ENCODE peak calls at places on chromosomes 2 and 18, in seven cellular contexts. One of them, this sample, is unnamed.
A peak's percentile ranks its signal among the peaks of the same experiment; 100 is the strongest.

GRCh38 chr2:51695531-51695930 is 663.6 kb upstream of the NRXN1 start:
- DNase-seq in stimulated activated CD4-positive, alpha-beta T cell treated with anti-CD3 and anti-CD28 coated beads, Interleukin-15, amount 100 ng/mL, for 24 hours: no peak
- DNase-seq in sigmoid colon: no peak
- DNase-seq in activated CD4-positive, alpha-beta T cell treated with anti-CD3 and anti-CD28 coated beads for 36 hours: no peak
- DNase-seq in H9: no peak
- DNase-seq in HepG2: no peak
- DNase-seq in activated T-helper 1 cell treated with anti-CD3 and anti-CD28 coated beads, Interleukin-2, amount 50 U/mL, for 16 hours: no peak
- DNase-seq in this sample: no peak

GRCh38 chr2:14520385-14520945 is 112.1 kb upstream of the LRATD1 start:
- DNase-seq in stimulated activated CD4-positive, alpha-beta T cell treated with anti-CD3 and anti-CD28 coated beads, Interleukin-15, amount 100 ng/mL, for 24 hours: no peak
- DNase-seq in activated CD4-positive, alpha-beta T cell treated with anti-CD3 and anti-CD28 coated beads for 36 hours: no peak
- DNase-seq in activated T-helper 1 cell treated with anti-CD3 and anti-CD28 coated beads, Interleukin-2, amount 50 U/mL, for 16 hours: no peak
- DNase-seq in sigmoid colon: no peak
- DNase-seq in HepG2: no peak
- DNase-seq in H9: no peak
- DNase-seq in this sample: no peak

GRCh38 chr2:166375205-166375735 is 474 bp downstream of the SCN9A start:
- DNase-seq in stimulated activated CD4-positive, alpha-beta T cell treated with anti-CD3 and anti-CD28 coated beads, Interleukin-15, amount 100 ng/mL, for 24 hours: peak; percentile 1
- DNase-seq in activated CD4-positive, alpha-beta T cell treated with anti-CD3 and anti-CD28 coated beads for 36 hours: no peak
- DNase-seq in HepG2: peak; percentile 43
- DNase-seq in H9: no peak
- DNase-seq in activated T-helper 1 cell treated with anti-CD3 and anti-CD28 coated beads, Interleukin-2, amount 50 U/mL, for 16 hours: no peak
- DNase-seq in sigmoid colon: no peak
- DNase-seq in this sample: no peak

GRCh38 chr18:69233465-69234054 is 167.1 kb upstream of the DOK6 start:
- DNase-seq in sigmoid colon: no peak
- DNase-seq in HepG2: no peak
- DNase-seq in activated T-helper 1 cell treated with anti-CD3 and anti-CD28 coated beads, Interleukin-2, amount 50 U/mL, for 16 hours: no peak
- DNase-seq in stimulated activated CD4-positive, alpha-beta T cell treated with anti-CD3 and anti-CD28 coated beads, Interleukin-15, amount 100 ng/mL, for 24 hours: no peak
- DNase-seq in H9: no peak
- DNase-seq in activated CD4-positive, alpha-beta T cell treated with anti-CD3 and anti-CD28 coated beads for 36 hours: no peak
- DNase-seq in this sample: no peak

GRCh38 chr18:78913830-78914585 is 65.6 kb upstream of the SALL3 start:
- DNase-seq in H9: no peak
- DNase-seq in HepG2: no peak
- DNase-seq in sigmoid colon: no peak
- DNase-seq in activated T-helper 1 cell treated with anti-CD3 and anti-CD28 coated beads, Interleukin-2, amount 50 U/mL, for 16 hours: no peak
- DNase-seq in activated CD4-positive, alpha-beta T cell treated with anti-CD3 and anti-CD28 coated beads for 36 hours: no peak
- DNase-seq in stimulated activated CD4-positive, alpha-beta T cell treated with anti-CD3 and anti-CD28 coated beads, Interleukin-15, amount 100 ng/mL, for 24 hours: no peak
- DNase-seq in this sample: peak; percentile 54

GRCh38 chr2:236176417-236176816 is 8.2 kb upstream of the GBX2 start:
- DNase-seq in sigmoid colon: peak; percentile 56
- DNase-seq in activated CD4-positive, alpha-beta T cell treated with anti-CD3 and anti-CD28 coated beads for 36 hours: peak; percentile 46
- DNase-seq in activated T-helper 1 cell treated with anti-CD3 and anti-CD28 coated beads, Interleukin-2, amount 50 U/mL, for 16 hours: no peak
- DNase-seq in H9: no peak
- DNase-seq in HepG2: peak; percentile 64
- DNase-seq in stimulated activated CD4-positive, alpha-beta T cell treated with anti-CD3 and anti-CD28 coated beads, Interleukin-15, amount 100 ng/mL, for 24 hours: peak; percentile 44
- DNase-seq in this sample: peak; percentile 50

GRCh38 chr2:47070155-47070919 is 84.8 kb downstream of the STPG4 start:
- DNase-seq in stimulated activated CD4-positive, alpha-beta T cell treated with anti-CD3 and anti-CD28 coated beads, Interleukin-15, amount 100 ng/mL, for 24 hours: no peak
- DNase-seq in activated CD4-positive, alpha-beta T cell treated with anti-CD3 and anti-CD28 coated beads for 36 hours: no peak
- DNase-seq in HepG2: peak; percentile 72
- DNase-seq in activated T-helper 1 cell treated with anti-CD3 and anti-CD28 coated beads, Interleukin-2, amount 50 U/mL, for 16 hours: no peak
- DNase-seq in H9: no peak
- DNase-seq in sigmoid colon: no peak
- DNase-seq in this sample: no peak

GRCh38 chr2:69798466-69798908 is 31.0 kb upstream of the GMCL1 start:
- DNase-seq in sigmoid colon: peak; percentile 68
- DNase-seq in activated T-helper 1 cell treated with anti-CD3 and anti-CD28 coated beads, Interleukin-2, amount 50 U/mL, for 16 hours: no peak
- DNase-seq in activated CD4-positive, alpha-beta T cell treated with anti-CD3 and anti-CD28 coated beads for 36 hours: no peak
- DNase-seq in HepG2: no peak
- DNase-seq in H9: no peak
- DNase-seq in stimulated activated CD4-positive, alpha-beta T cell treated with anti-CD3 and anti-CD28 coated beads, Interleukin-15, amount 100 ng/mL, for 24 hours: no peak
- DNase-seq in this sample: no peak

GRCh38 chr2:55838653-55839052 is 84.9 kb downstream of the EFEMP1 start:
- DNase-seq in activated T-helper 1 cell treated with anti-CD3 and anti-CD28 coated beads, Interleukin-2, amount 50 U/mL, for 16 hours: no peak
- DNase-seq in activated CD4-positive, alpha-beta T cell treated with anti-CD3 and anti-CD28 coated beads for 36 hours: no peak
- DNase-seq in stimulated activated CD4-positive, alpha-beta T cell treated with anti-CD3 and anti-CD28 coated beads, Interleukin-15, amount 100 ng/mL, for 24 hours: no peak
- DNase-seq in sigmoid colon: no peak
- DNase-seq in HepG2: no peak
- DNase-seq in H9: no peak
- DNase-seq in this sample: no peak

GRCh38 chr2:30288576-30288975 is 57.2 kb downstream of the LBH start:
- DNase-seq in H9: no peak
- DNase-seq in sigmoid colon: no peak
- DNase-seq in HepG2: no peak
- DNase-seq in activated CD4-positive, alpha-beta T cell treated with anti-CD3 and anti-CD28 coated beads for 36 hours: no peak
- DNase-seq in stimulated activated CD4-positive, alpha-beta T cell treated with anti-CD3 and anti-CD28 coated beads, Interleukin-15, amount 100 ng/mL, for 24 hours: no peak
- DNase-seq in activated T-helper 1 cell treated with anti-CD3 and anti-CD28 coated beads, Interleukin-2, amount 50 U/mL, for 16 hours: no peak
- DNase-seq in this sample: no peak

GRCh38 chr2:109448946-109449788 is 164.6 kb downstream of the SEPTIN10 start:
- DNase-seq in H9: no peak
- DNase-seq in sigmoid colon: peak; percentile 53
- DNase-seq in stimulated activated CD4-positive, alpha-beta T cell treated with anti-CD3 and anti-CD28 coated beads, Interleukin-15, amount 100 ng/mL, for 24 hours: no peak
- DNase-seq in activated T-helper 1 cell treated with anti-CD3 and anti-CD28 coated beads, Interleukin-2, amount 50 U/mL, for 16 hours: no peak
- DNase-seq in activated CD4-positive, alpha-beta T cell treated with anti-CD3 and anti-CD28 coated beads for 36 hours: no peak
- DNase-seq in HepG2: no peak
- DNase-seq in this sample: peak; percentile 77

GRCh38 chr2:64106481-64106880 is 37.7 kb downstream of the PELI1 start:
- DNase-seq in HepG2: no peak
- DNase-seq in sigmoid colon: no peak
- DNase-seq in activated CD4-positive, alpha-beta T cell treated with anti-CD3 and anti-CD28 coated beads for 36 hours: no peak
- DNase-seq in H9: no peak
- DNase-seq in stimulated activated CD4-positive, alpha-beta T cell treated with anti-CD3 and anti-CD28 coated beads, Interleukin-15, amount 100 ng/mL, for 24 hours: no peak
- DNase-seq in activated T-helper 1 cell treated with anti-CD3 and anti-CD28 coated beads, Interleukin-2, amount 50 U/mL, for 16 hours: no peak
- DNase-seq in this sample: no peak

GRCh38 chr18:77208969-77209368 is 40.7 kb upstream of the GALR1 start:
- DNase-seq in activated T-helper 1 cell treated with anti-CD3 and anti-CD28 coated beads, Interleukin-2, amount 50 U/mL, for 16 hours: no peak
- DNase-seq in sigmoid colon: peak; percentile 76
- DNase-seq in HepG2: no peak
- DNase-seq in activated CD4-positive, alpha-beta T cell treated with anti-CD3 and anti-CD28 coated beads for 36 hours: peak; percentile 50
- DNase-seq in stimulated activated CD4-positive, alpha-beta T cell treated with anti-CD3 and anti-CD28 coated beads, Interleukin-15, amount 100 ng/mL, for 24 hours: peak; percentile 32
- DNase-seq in H9: no peak
- DNase-seq in this sample: no peak

GRCh38 chr2:54644236-54644635 is 79.2 kb upstream of the EML6 start:
- DNase-seq in stimulated activated CD4-positive, alpha-beta T cell treated with anti-CD3 and anti-CD28 coated beads, Interleukin-15, amount 100 ng/mL, for 24 hours: no peak
- DNase-seq in H9: no peak
- DNase-seq in activated CD4-positive, alpha-beta T cell treated with anti-CD3 and anti-CD28 coated beads for 36 hours: no peak
- DNase-seq in activated T-helper 1 cell treated with anti-CD3 and anti-CD28 coated beads, Interleukin-2, amount 50 U/mL, for 16 hours: no peak
- DNase-seq in HepG2: no peak
- DNase-seq in sigmoid colon: no peak
- DNase-seq in this sample: no peak

GRCh38 chr2:137724879-137725278 is 239.4 kb upstream of the HNMT start:
- DNase-seq in stimulated activated CD4-positive, alpha-beta T cell treated with anti-CD3 and anti-CD28 coated beads, Interleukin-15, amount 100 ng/mL, for 24 hours: no peak
- DNase-seq in HepG2: no peak
- DNase-seq in activated CD4-positive, alpha-beta T cell treated with anti-CD3 and anti-CD28 coated beads for 36 hours: no peak
- DNase-seq in H9: no peak
- DNase-seq in sigmoid colon: no peak
- DNase-seq in activated T-helper 1 cell treated with anti-CD3 and anti-CD28 coated beads, Interleukin-2, amount 50 U/mL, for 16 hours: no peak
- DNase-seq in this sample: no peak

GRCh38 chr2:73981081-73981968 is 3.4 kb upstream of the TET3 start:
- DNase-seq in H9: peak; percentile 81
- DNase-seq in sigmoid colon: peak; percentile 68
- DNase-seq in activated T-helper 1 cell treated with anti-CD3 and anti-CD28 coated beads, Interleukin-2, amount 50 U/mL, for 16 hours: no peak
- DNase-seq in activated CD4-positive, alpha-beta T cell treated with anti-CD3 and anti-CD28 coated beads for 36 hours: peak; percentile 72
- DNase-seq in HepG2: peak; percentile 25
- DNase-seq in stimulated activated CD4-positive, alpha-beta T cell treated with anti-CD3 and anti-CD28 coated beads, Interleukin-15, amount 100 ng/mL, for 24 hours: peak; percentile 74
- DNase-seq in this sample: peak; percentile 84

GRCh38 chr2:127165539-127165935 is 54.6 kb downstream of the CYP27C1 start:
- DNase-seq in stimulated activated CD4-positive, alpha-beta T cell treated with anti-CD3 and anti-CD28 coated beads, Interleukin-15, amount 100 ng/mL, for 24 hours: no peak
- DNase-seq in activated T-helper 1 cell treated with anti-CD3 and anti-CD28 coated beads, Interleukin-2, amount 50 U/mL, for 16 hours: no peak
- DNase-seq in HepG2: no peak
- DNase-seq in H9: no peak
- DNase-seq in sigmoid colon: peak; percentile 49
- DNase-seq in activated CD4-positive, alpha-beta T cell treated with anti-CD3 and anti-CD28 coated beads for 36 hours: no peak
- DNase-seq in this sample: peak; percentile 30

GRCh38 chr2:84959045-84959493 is 11.9 kb upstream of the KCMF1 start:
- DNase-seq in activated T-helper 1 cell treated with anti-CD3 and anti-CD28 coated beads, Interleukin-2, amount 50 U/mL, for 16 hours: no peak
- DNase-seq in H9: no peak
- DNase-seq in HepG2: no peak
- DNase-seq in activated CD4-positive, alpha-beta T cell treated with anti-CD3 and anti-CD28 coated beads for 36 hours: no peak
- DNase-seq in stimulated activated CD4-positive, alpha-beta T cell treated with anti-CD3 and anti-CD28 coated beads, Interleukin-15, amount 100 ng/mL, for 24 hours: no peak
- DNase-seq in sigmoid colon: no peak
- DNase-seq in this sample: no peak

GRCh38 chr18:24657461-24657860 is 197.0 kb downstream of the HRH4 start:
- DNase-seq in HepG2: no peak
- DNase-seq in activated CD4-positive, alpha-beta T cell treated with anti-CD3 and anti-CD28 coated beads for 36 hours: no peak
- DNase-seq in stimulated activated CD4-positive, alpha-beta T cell treated with anti-CD3 and anti-CD28 coated beads, Interleukin-15, amount 100 ng/mL, for 24 hours: no peak
- DNase-seq in sigmoid colon: no peak
- DNase-seq in activated T-helper 1 cell treated with anti-CD3 and anti-CD28 coated beads, Interleukin-2, amount 50 U/mL, for 16 hours: no peak
- DNase-seq in H9: no peak
- DNase-seq in this sample: no peak

GRCh38 chr2:237591021-237591370 is 462 bp upstream of the RAB17 start:
- DNase-seq in HepG2: peak; percentile 68
- DNase-seq in H9: peak; percentile 93
- DNase-seq in activated CD4-positive, alpha-beta T cell treated with anti-CD3 and anti-CD28 coated beads for 36 hours: no peak
- DNase-seq in sigmoid colon: no peak
- DNase-seq in stimulated activated CD4-positive, alpha-beta T cell treated with anti-CD3 and anti-CD28 coated beads, Interleukin-15, amount 100 ng/mL, for 24 hours: no peak
- DNase-seq in activated T-helper 1 cell treated with anti-CD3 and anti-CD28 coated beads, Interleukin-2, amount 50 U/mL, for 16 hours: no peak
- DNase-seq in this sample: peak; percentile 88

This sample was measured in upper lobe of right lung.